ENCODE peak calls at places on chromosomes 6 and 20, in five cellular contexts. F, B, Y, T and L are unnamed samples. For H3K4me1, the result is how much of the 10 kb centered on the place peaks cover.

GRCh38 chr6:37690964-37691735 is 6.5 kb downstream of the MDGA1 start:
- DNase-seq in F (no peak), B (no peak), Y (no peak), T (no peak), L (no peak)

GRCh38 chr6:28597924-28598323 is 72.2 kb downstream of the GPX5 start:
- DNase-seq in T (no peak), F (peak), Y (peak), B (no peak), L (peak)

GRCh38 chr6:94462231-94462630 is 1042.9 kb upstream of the EPHA7 start:
- DNase-seq in F (no peak), Y (no peak), B (no peak), T (no peak), L (no peak)

GRCh38 chr20:50425076-50425475 is 85.1 kb upstream of the PTPN1 start:
- DNase-seq in F (no peak), B (peak), Y (peak), T (no peak), L (peak)

GRCh38 chr6:146913842-146914562 is 290.2 kb upstream of the STXBP5 start:
- DNase-seq in T (no peak), Y (peak), F (peak), B (peak), L (peak)

GRCh38 chr6:69650703-69651102 is 146.1 kb downstream of the LMBRD1 start:
- DNase-seq in B (no peak), T (no peak), F (no peak), Y (no peak), L (no peak)

GRCh38 chr20:13042458-13042794 is 33.7 kb downstream of the SPTLC3 start:
- DNase-seq in B (no peak), F (no peak), Y (no peak), T (no peak), L (no peak)

GRCh38 chr6:78831492-78831891 is 35.9 kb upstream of the IRAK1BP1 start:
- DNase-seq in B (no peak), T (no peak), F (no peak), Y (no peak), L (no peak)

GRCh38 chr6:144434308-144434990 is 149.3 kb downstream of the UTRN start:
- DNase-seq in T (no peak), B (peak), F (no peak), Y (no peak), L (no peak)

GRCh38 chr6:121912905-121913304 is 477.5 kb downstream of the GJA1 start:
- DNase-seq in T (no peak), Y (no peak), B (no peak), F (no peak), L (no peak)

GRCh38 chr6:95686272-95686671 is 108.9 kb downstream of the MANEA start:
- DNase-seq in T (no peak), Y (no peak), F (peak), B (no peak), L (no peak)

GRCh38 chr6:144500886-144501285 is 215.8 kb downstream of the UTRN start:
- DNase-seq in Y (no peak), F (no peak), B (no peak), T (no peak), L (no peak)

GRCh38 chr6:153334121-153334520 is 203.0 kb upstream of the RGS17 start:
- DNase-seq in Y (no peak), B (no peak), F (no peak), T (no peak), L (no peak)

GRCh38 chr20:58233881-58234528 is 5.6 kb upstream of the ANKRD60 start:
- DNase-seq in T (no peak), B (peak), F (peak), Y (peak), L (peak)

GRCh38 chr6:51314965-51315364 is 496.3 kb downstream of the TFAP2B start:
- DNase-seq in Y (no peak), F (no peak), B (no peak), T (no peak), L (no peak)

GRCh38 chr6:16446241-16446640 is 207.9 kb downstream of the GMPR start:
- DNase-seq in F (no peak), Y (no peak), B (no peak), T (no peak), L (no peak)

GRCh38 chr6:152508477-152508876 is 128.7 kb downstream of the SYNE1 start:
- DNase-seq in T (no peak), B (no peak), F (no peak), Y (no peak), L (no peak)

GRCh38 chr6:159693128-159693893 is at the start of gene SOD2:
- DNase-seq in Y (peak), T (no peak), B (peak), F (peak), L (peak)

GRCh38 chr6:159693894-159694545 is 979 bp upstream of the SOD2 start:
- DNase-seq in F (peak), Y (peak), B (peak), T (no peak), L (no peak)

GRCh38 chr6:159691133-159691962 is 1.7 kb downstream of the SOD2 start:
- DNase-seq in Y (peak), T (peak), F (peak), B (peak), L (peak)

GRCh38 chr6:159691963-159692287 is 1.1 kb downstream of the SOD2 start:
- DNase-seq in Y (peak), B (peak), F (peak), T (no peak), L (no peak)

DNA sequence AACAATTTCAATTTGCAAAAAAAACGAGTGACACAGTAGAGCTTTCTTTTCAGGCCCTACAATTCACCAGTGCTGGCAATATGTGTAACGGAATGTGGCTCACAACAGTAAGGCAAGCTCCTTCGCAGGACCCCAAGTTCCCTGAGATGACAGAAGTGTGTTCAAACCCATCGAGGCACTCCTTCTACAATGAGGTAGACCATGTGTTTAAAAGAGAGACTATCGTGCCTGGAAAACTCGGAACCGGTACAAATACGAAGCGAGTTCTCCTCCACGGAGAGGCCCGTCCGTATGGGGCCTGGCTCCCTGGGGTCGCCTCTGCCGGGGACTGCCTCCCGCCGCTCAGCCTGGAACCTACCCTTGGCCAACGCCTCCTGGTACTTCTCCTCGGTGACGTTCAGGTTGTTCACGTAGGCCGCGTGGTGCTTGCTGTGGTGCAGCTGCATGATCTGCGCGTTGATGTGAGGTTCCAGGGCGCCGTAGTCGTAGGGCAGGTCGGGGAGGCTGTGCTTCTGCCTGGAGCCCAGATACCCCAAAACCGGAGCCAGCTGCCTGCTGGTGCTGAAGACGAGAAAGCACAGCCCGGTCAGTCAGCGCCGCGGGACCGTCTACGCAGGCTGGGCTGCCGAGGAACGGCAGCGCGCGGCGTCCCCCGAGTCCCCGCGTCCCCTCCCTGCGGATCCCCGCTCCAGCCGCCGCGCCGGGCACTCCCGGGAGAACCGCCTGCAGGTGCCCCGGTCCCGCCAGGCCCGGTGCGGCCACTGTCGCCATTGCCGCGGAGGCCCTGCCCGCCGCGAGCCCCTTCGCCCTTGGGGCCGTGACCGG is 526 bp downstream of the SOD2 start:
- DNase-seq in F (peak), Y (peak), B (peak), T (no peak), L (peak)
- H3K4me1 ChIP-seq in F (under half), Y (half or more), B (under half), T (under half), L (under half)

DNA sequence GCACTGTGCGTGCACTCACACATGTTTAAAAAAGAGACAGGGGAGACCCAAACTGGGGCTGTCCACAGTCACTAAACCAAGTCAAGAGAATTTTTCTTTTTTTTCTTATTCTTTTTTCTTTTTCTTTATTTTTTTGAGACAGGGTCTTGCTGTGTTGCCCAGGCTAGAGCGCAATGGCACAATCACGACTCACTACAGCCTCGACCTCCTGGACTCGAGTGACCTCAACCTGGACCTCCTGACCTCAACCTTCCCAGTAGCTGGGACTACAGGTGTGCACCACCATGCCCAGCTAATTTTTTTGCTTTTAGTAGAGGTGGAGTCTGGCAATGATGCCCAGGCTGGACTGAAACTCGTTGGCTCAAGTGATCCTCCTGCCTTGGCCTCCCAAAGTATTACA is 89.4 kb upstream of the NFATC2 start:
- DNase-seq in Y (no peak), F (no peak), B (no peak), T (no peak), L (no peak)
- H3K4me3 ChIP-seq in Y (no peak), F (no peak), B (no peak), T (no peak), L (no peak)

GRCh38 chr6:133241088-133241900 is at the start of gene EYA4:
- DNase-seq in F (peak), Y (no peak), B (no peak), T (no peak), L (peak)

GRCh38 chr6:133240511-133241087 is 558 bp upstream of the EYA4 start:
- DNase-seq in T (no peak), F (peak), B (no peak), Y (no peak), L (peak)

GRCh38 chr6:133243723-133244122 is 2.6 kb downstream of the EYA4 start:
- DNase-seq in F (no peak), T (no peak), B (no peak), Y (no peak), L (no peak)

GRCh38 chr6:133242761-133243590 is 1.8 kb downstream of the EYA4 start:
- DNase-seq in F (peak), B (no peak), Y (no peak), T (no peak), L (peak)

DNA sequence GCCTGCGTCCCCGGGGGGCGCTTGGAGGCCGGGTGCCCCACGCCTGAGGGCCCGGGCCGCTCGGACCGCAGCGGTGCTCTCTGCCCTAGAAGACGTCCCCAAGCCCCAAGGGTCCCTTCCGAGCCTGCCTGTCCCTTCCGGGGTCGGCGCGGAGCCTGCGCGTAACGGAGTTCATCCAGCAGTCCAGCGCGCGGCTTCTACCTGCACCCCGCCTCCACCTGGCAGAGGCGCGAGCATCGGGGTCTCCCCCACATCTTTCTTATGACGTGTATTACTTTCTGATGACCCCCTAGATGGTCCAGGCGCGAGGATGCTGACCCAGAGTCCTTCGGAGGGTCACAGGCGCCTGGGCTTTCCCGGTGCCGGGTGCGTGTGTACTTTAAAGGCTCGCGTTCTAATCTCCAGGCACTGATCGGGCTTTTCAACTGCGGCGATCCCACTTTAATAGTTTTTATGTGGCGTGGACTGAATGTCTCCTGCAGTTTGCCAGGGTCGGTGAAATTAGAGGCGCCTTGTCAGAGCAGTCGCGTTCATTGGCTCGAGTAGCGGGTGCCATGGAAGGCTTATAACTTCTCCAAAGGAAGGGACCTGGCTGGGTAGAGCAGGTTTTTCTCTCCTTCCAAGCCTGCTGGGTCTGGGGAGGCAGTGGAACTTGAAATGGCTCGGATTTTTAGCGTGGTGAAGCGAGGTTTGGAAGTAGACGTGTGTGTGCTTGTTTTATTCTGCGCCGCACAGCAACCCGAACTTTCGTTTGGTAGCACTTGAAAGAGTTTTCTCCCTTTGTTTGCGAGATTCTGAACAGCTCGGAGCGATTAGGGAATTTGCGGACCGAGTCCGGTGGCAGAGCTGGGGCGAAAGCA is 974 bp downstream of the EYA4 start:
- DNase-seq in F (peak), T (no peak), B (no peak), Y (no peak), L (no peak)
- TF ChIP-seq JUNB in F (no peak), T (no peak), B (no peak), Y (no peak), L (no peak)

DNA sequence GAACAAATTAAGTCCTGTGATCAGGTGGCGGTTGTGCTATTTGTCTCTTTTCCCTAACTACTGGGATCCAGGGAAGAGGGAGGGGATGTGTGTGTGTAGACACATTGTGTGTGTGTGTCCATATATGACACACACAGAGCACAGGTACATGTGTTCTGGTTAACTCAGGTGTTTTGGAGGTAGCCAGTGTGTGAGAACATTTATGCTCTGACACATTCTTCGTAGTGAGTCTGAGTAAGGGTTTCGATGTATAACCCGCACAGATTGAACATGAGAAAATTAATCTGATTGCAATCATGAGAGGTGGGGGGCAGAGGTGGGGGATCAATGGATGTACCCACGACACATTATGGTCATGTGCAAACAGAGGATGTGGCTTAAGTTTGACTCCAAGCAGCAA is 12.6 kb downstream of the ZC3H12D start:
- DNase-seq in B (no peak), Y (no peak), T (no peak), F (no peak), L (no peak)
- H3K4me1 ChIP-seq in B (under half), Y (under half), T (half or more), F (under half), L (under half)

DNA sequence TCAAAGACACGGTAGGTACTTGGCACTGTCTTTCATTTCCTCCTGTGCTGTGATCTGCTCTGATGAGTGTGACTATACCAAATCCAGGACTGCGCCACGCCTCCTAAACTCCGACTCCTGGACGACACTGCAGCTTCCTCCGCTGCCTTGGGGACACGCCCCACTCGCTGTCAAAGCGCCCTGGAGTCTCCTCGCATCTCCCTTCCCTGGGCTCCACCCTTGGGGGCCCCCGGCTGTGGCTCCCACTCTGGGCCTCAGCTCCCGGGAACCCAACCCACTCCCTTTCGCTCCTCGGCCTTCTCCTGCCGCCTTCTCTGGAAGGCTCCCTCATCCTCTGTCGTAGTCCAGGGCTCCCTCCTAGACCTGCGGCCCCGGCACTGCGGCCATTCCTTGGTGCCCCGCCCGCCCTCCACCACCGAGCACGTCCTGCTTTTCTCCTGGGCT is 61.2 kb downstream of the RSPH3 start:
- DNase-seq in F (peak), T (no peak), Y (no peak), B (peak), L (peak)
- H3K4me3 ChIP-seq in F (peak), T (peak), Y (no peak), B (peak), L (peak)

GRCh38 chr6:65450451-65450850 is 256.6 kb downstream of the EYS start:
- DNase-seq in B (peak), Y (no peak), F (peak), T (no peak), L (no peak)
- TF ChIP-seq JUNB in B (no peak), Y (no peak), F (no peak), T (no peak), L (no peak)

DNA sequence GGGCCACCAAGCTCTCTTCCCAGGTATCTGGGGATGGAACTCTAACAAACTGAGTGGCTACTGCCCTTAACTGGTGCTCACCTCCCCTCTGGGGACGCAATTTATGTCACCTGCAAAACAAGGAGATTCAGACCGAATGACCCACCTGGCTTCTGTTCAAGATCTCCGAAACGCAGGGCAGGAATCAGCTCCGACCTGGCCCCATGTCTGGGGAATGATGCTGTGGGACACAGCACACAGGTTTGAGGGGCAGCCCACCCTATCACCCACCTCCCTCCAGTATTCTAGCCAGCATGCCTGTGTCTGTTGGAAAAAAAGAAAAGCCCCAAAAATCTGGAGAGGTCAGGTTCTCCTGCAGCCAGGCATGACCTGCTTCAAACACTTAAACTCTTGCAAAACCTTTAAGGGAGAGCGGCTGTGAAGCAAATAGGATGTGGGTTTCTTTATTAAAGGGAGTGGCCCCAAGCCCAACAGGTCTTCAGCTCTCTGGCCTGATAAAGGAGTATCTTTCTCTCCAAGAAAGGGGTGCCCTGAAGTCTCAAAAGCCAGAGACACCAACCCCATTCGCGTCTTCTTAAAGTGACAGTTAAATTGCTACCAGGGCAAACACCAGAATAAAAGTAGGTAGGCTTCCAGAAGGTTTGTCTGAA is 6.4 kb downstream of the PREX1 start:
- DNase-seq in T (no peak), F (no peak), B (no peak), Y (no peak), L (no peak)
- H3K4me1 ChIP-seq in T (half or more), F (under half), B (under half), Y (under half), L (under half)

DNA sequence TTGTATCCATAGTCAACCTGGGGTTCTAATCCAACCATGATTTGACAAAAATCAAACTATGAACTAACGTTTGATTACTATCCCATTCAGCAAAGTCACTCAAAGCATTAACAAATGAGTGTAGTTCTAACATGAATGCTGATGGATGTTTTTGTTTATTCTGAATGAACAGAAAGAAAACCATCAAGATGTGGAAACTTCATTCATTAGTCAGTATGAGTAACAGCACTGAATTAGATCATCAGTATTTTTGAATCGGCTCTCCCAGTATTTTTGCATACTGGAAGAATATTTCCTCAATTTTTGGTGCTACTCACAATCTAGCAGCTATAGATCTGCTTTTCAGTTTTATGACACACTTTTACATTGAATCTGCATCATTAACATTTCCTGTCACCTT is 63.8 kb upstream of the CD83 start:
- DNase-seq in T (no peak), B (no peak), F (no peak), Y (no peak), L (no peak)
- H3K4me3 ChIP-seq in T (no peak), B (no peak), F (no peak), Y (no peak), L (no peak)